ENCODE peak calls at places on chromosomes 13 and 19, in eight cellular contexts. T is cardiac fibroblast, Y is brain microvascular endothelial cell, C is SK-N-SH, R is Peyer's patch, O is stomach, K is NB4, D is HL-60. W is an unnamed sample.

GRCh38 chr19:28744943-28745342 is 468.0 kb downstream of the UQCRFS1 start:
- DNase-seq in K (no peak), R (no peak), T (no peak), C (no peak), Y (no peak), D (no peak), O (no peak), W (no peak)

GRCh38 chr19:45306040-45306439 is 16.6 kb downstream of the CKM start:
- DNase-seq in T (peak), O (no peak), Y (no peak), R (no peak), D (no peak), K (no peak), C (no peak), W (no peak)

GRCh38 chr19:45446944-45447343 is 20.9 kb upstream of the FOSB start:
- DNase-seq in D (no peak), R (no peak), Y (no peak), T (no peak), C (no peak), O (no peak), K (no peak), W (no peak)

GRCh38 chr13:98476106-98476505 is 100.8 kb downstream of the STK24 start:
- DNase-seq in C (peak), D (no peak), Y (no peak), T (peak), K (no peak), R (no peak), O (no peak), W (no peak)

GRCh38 chr19:6204212-6204611 is 68.7 kb downstream of the ACSBG2 start:
- DNase-seq in D (no peak), O (no peak), R (peak), C (no peak), Y (no peak), T (peak), K (no peak), W (peak)

GRCh38 chr19:44608391-44608821 is 5.0 kb upstream of the IGSF23 start:
- DNase-seq in O (no peak), Y (no peak), D (no peak), T (peak), R (no peak), C (no peak), K (no peak), W (no peak)

GRCh38 chr19:47427241-47428176 is 8.2 kb upstream of the MEIS3 start:
- DNase-seq in D (no peak), R (peak), Y (peak), K (peak), T (peak), O (peak), C (peak), W (no peak)

GRCh38 chr13:36297259-36297599 is 385 bp downstream of the CCDC169 start:
- DNase-seq in K (peak), Y (no peak), O (no peak), R (no peak), D (peak), C (no peak), T (peak), W (no peak)

GRCh38 chr19:1774999-1775772 is 21.9 kb downstream of the ONECUT3 start:
- DNase-seq in D (no peak), C (peak), K (no peak), O (no peak), T (peak), R (no peak), Y (no peak), W (no peak)

GRCh38 chr19:49339364-49340068 is 4.3 kb downstream of the CD37 start:
- DNase-seq in T (peak), K (no peak), R (peak), Y (peak), C (peak), D (no peak), O (peak), W (peak)

GRCh38 chr13:27923794-27924528 is 4.2 kb downstream of the PDX1 start:
- DNase-seq in C (no peak), Y (no peak), K (no peak), D (no peak), T (no peak), R (no peak), O (no peak), W (no peak)

GRCh38 chr19:18589380-18590272 is 1.0 kb downstream of the REX1BD start:
- DNase-seq in O (peak), D (no peak), C (peak), T (peak), R (peak), K (peak), Y (peak), W (no peak)

GRCh38 chr19:40191836-40192646 is 815 bp downstream of the MAP3K10 start:
- DNase-seq in C (peak), O (no peak), Y (no peak), T (no peak), R (peak), K (peak), D (peak), W (no peak)
- TF ChIP-seq CTCF in C (peak), O (no peak), Y (no peak), T (peak), R (no peak), K (no peak), D (no peak), W (peak)

GRCh38 chr19:37226248-37226647 is 8.2 kb downstream of the ZNF383 start:
- DNase-seq in T (no peak), D (no peak), K (no peak), C (no peak), O (no peak), Y (no peak), R (no peak), W (no peak)
- TF ChIP-seq CTCF in T (no peak), D (no peak), K (no peak), C (no peak), O (no peak), Y (no peak), R (no peak), W (no peak)

GRCh38 chr19:41887711-41888382 is 4.9 kb downstream of the ARHGEF1 start:
- DNase-seq in R (peak), Y (no peak), D (no peak), O (peak), C (no peak), K (peak), T (peak), W (no peak)
- TF ChIP-seq CTCF in R (peak), Y (peak), D (no peak), O (no peak), C (no peak), K (no peak), T (peak), W (no peak)

GRCh38 chr19:12715102-12715501 is 8.6 kb downstream of the TNPO2 start:
- DNase-seq in T (no peak), R (no peak), O (no peak), Y (no peak), C (no peak), D (no peak), K (no peak), W (peak)
- TF ChIP-seq CTCF in T (no peak), R (no peak), O (no peak), Y (no peak), C (no peak), D (no peak), K (no peak), W (no peak)

DNA sequence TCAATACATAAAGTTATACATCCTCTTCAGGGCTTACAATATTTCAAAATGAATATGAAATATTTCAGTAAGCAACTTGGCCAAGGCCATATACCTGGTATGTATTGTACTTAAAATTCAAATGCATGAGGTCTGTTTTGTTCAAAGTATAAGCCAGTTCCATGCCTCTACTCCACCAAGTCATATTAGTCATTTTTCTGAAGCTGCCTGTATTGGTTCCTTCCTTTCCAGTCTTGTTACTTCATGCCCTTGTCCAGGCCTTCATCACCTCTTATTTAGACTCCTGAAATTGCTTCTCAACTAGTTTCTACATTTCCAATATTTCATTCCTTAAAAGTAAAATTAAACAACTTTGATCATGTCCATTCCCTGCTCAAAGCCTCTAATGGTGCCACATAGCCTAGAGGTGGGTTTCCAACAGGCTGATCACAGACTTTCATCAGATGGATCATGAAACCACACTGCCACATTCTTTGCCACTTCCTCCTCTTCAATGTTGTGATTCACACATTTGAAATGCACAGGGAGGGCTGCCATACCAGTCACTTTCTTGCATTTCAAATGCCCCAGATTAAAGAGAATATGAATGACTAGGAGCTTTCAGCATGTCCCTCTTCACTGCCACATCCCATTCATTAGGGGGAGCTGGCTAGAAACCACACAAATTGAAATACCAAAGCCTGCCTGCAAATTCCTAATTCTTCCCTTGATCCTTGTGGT is 424.1 kb upstream of the DACH1 start:
- DNase-seq in C (no peak), T (peak), D (no peak), Y (peak), K (peak), O (no peak), R (no peak), W (no peak)
- TF ChIP-seq CTCF in C (peak), T (no peak), D (no peak), Y (peak), K (no peak), O (no peak), R (no peak), W (peak)

GRCh38 chr13:113084094-113084942 is 21.3 kb upstream of the F7 start:
- DNase-seq in Y (no peak), R (no peak), D (no peak), T (no peak), C (no peak), K (no peak), O (no peak), W (peak)
- TF ChIP-seq CTCF in Y (peak), R (no peak), D (no peak), T (peak), C (no peak), K (peak), O (no peak), W (peak)

GRCh38 chr19:11662278-11662677 is 65.0 kb downstream of the ZNF627 start:
- DNase-seq in R (no peak), Y (no peak), K (no peak), T (no peak), O (no peak), D (no peak), C (no peak), W (no peak)

GRCh38 chr19:11656535-11656934 is 59.3 kb downstream of the ZNF627 start:
- DNase-seq in R (no peak), O (no peak), K (no peak), T (no peak), D (no peak), Y (no peak), C (no peak), W (no peak)

GRCh38 chr19:11658954-11659353 is 61.7 kb downstream of the ZNF627 start:
- DNase-seq in R (no peak), D (no peak), Y (no peak), O (no peak), T (no peak), C (no peak), K (no peak), W (no peak)

GRCh38 chr19:11657307-11657706 is 60.0 kb downstream of the ZNF627 start:
- DNase-seq in K (no peak), O (no peak), Y (no peak), R (no peak), T (no peak), C (no peak), D (no peak), W (no peak)

DNA sequence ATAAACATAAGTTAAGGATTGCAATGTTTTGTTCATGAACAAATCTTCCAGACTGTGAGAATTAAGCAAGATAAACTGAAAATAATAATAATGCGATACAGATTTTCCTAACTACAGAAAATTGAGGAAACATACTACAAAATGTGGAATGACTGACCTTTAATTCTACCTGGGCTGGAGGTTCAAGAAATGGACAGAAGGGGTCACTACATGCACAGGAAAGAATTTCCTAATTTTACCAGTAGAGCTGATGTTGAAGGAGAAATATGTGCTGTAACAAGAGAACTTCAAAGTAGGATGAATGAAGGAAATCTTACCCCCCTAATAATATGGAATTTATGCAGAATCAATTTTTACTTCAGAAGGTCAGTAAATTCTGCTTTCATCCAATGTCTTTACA is 62.3 kb downstream of the ZNF627 start:
- DNase-seq in R (no peak), Y (no peak), K (peak), T (peak), O (no peak), D (no peak), C (peak), W (no peak)
- TF ChIP-seq CTCF in R (peak), Y (no peak), K (peak), T (peak), O (no peak), D (no peak), C (peak), W (peak)

GRCh38 chr19:34171877-34172660 is at the start of gene LSM14A:
- DNase-seq in O (peak), D (peak), C (peak), K (peak), R (peak), T (peak), Y (peak), W (peak)
- TF ChIP-seq CTCF in O (no peak), D (no peak), C (no peak), K (no peak), R (no peak), T (no peak), Y (no peak), W (no peak)

W was measured in chondrocyte.